ENCODE peak calls at places on chromosomes 5 and 9, in seven cellular contexts. One of them, this sample, is unnamed.

GRCh38 chr5:31824886-31825774 is 186.2 kb downstream of the PDZD2 start:
- DNase-seq in AG08396: peak; percentile 39
- DNase-seq in EL: peak; percentile 61
- DNase-seq in stimulated activated CD4-positive, alpha-beta T cell treated with anti-CD3 and anti-CD28 coated beads, TNF-alpha, amount 100 ng/mL, for 24 hours: peak; percentile 5
- DNase-seq in progenitor cell of endocrine pancreas: peak; percentile 15
- DNase-seq in HT1080: peak; percentile 72
- DNase-seq in CD8-positive, alpha-beta memory T cell: no peak
- DNase-seq in this sample: peak; percentile 35

GRCh38 chr9:9091387-9091786 is 1291.8 kb upstream of the DMAC1 start:
- DNase-seq in AG08396: no peak
- DNase-seq in EL: no peak
- DNase-seq in stimulated activated CD4-positive, alpha-beta T cell treated with anti-CD3 and anti-CD28 coated beads, TNF-alpha, amount 100 ng/mL, for 24 hours: no peak
- DNase-seq in progenitor cell of endocrine pancreas: no peak
- DNase-seq in HT1080: no peak
- DNase-seq in CD8-positive, alpha-beta memory T cell: no peak
- DNase-seq in this sample: no peak

GRCh38 chr9:18159254-18159653 is 314.7 kb upstream of the ADAMTSL1 start:
- DNase-seq in AG08396: no peak
- DNase-seq in EL: no peak
- DNase-seq in stimulated activated CD4-positive, alpha-beta T cell treated with anti-CD3 and anti-CD28 coated beads, TNF-alpha, amount 100 ng/mL, for 24 hours: no peak
- DNase-seq in progenitor cell of endocrine pancreas: no peak
- DNase-seq in HT1080: no peak
- DNase-seq in CD8-positive, alpha-beta memory T cell: no peak
- DNase-seq in this sample: no peak

GRCh38 chr9:99019523-99020331 is 76.0 kb downstream of the COL15A1 start:
- DNase-seq in AG08396: peak; percentile 77
- DNase-seq in EL: peak; percentile 96
- DNase-seq in stimulated activated CD4-positive, alpha-beta T cell treated with anti-CD3 and anti-CD28 coated beads, TNF-alpha, amount 100 ng/mL, for 24 hours: no peak
- DNase-seq in progenitor cell of endocrine pancreas: no peak
- DNase-seq in HT1080: peak; percentile 92
- DNase-seq in CD8-positive, alpha-beta memory T cell: no peak
- DNase-seq in this sample: no peak

GRCh38 chr5:91668261-91668660 is 285.1 kb upstream of the ARRDC3 start:
- DNase-seq in AG08396: no peak
- DNase-seq in EL: no peak
- DNase-seq in stimulated activated CD4-positive, alpha-beta T cell treated with anti-CD3 and anti-CD28 coated beads, TNF-alpha, amount 100 ng/mL, for 24 hours: no peak
- DNase-seq in progenitor cell of endocrine pancreas: no peak
- DNase-seq in HT1080: no peak
- DNase-seq in CD8-positive, alpha-beta memory T cell: no peak
- DNase-seq in this sample: no peak

GRCh38 chr9:85603920-85604319 is 137.8 kb downstream of the AGTPBP1 start:
- DNase-seq in AG08396: no peak
- DNase-seq in EL: no peak
- DNase-seq in stimulated activated CD4-positive, alpha-beta T cell treated with anti-CD3 and anti-CD28 coated beads, TNF-alpha, amount 100 ng/mL, for 24 hours: no peak
- DNase-seq in progenitor cell of endocrine pancreas: no peak
- DNase-seq in HT1080: no peak
- DNase-seq in CD8-positive, alpha-beta memory T cell: no peak
- DNase-seq in this sample: no peak

GRCh38 chr9:104855837-104856236 is 72.1 kb downstream of the ABCA1 start:
- DNase-seq in AG08396: no peak
- DNase-seq in EL: no peak
- DNase-seq in stimulated activated CD4-positive, alpha-beta T cell treated with anti-CD3 and anti-CD28 coated beads, TNF-alpha, amount 100 ng/mL, for 24 hours: no peak
- DNase-seq in progenitor cell of endocrine pancreas: no peak
- DNase-seq in HT1080: no peak
- DNase-seq in CD8-positive, alpha-beta memory T cell: no peak
- DNase-seq in this sample: no peak

GRCh38 chr5:36272136-36272665 is 29.5 kb downstream of the RANBP3L start:
- DNase-seq in AG08396: no peak
- DNase-seq in EL: peak; percentile 8
- DNase-seq in stimulated activated CD4-positive, alpha-beta T cell treated with anti-CD3 and anti-CD28 coated beads, TNF-alpha, amount 100 ng/mL, for 24 hours: no peak
- DNase-seq in progenitor cell of endocrine pancreas: no peak
- DNase-seq in HT1080: no peak
- DNase-seq in CD8-positive, alpha-beta memory T cell: no peak
- DNase-seq in this sample: no peak

GRCh38 chr5:96885518-96886338 is 9.4 kb downstream of the ERAP2 start:
- DNase-seq in AG08396: no peak
- DNase-seq in EL: no peak
- DNase-seq in stimulated activated CD4-positive, alpha-beta T cell treated with anti-CD3 and anti-CD28 coated beads, TNF-alpha, amount 100 ng/mL, for 24 hours: no peak
- DNase-seq in progenitor cell of endocrine pancreas: no peak
- DNase-seq in HT1080: no peak
- DNase-seq in CD8-positive, alpha-beta memory T cell: peak; percentile 58
- DNase-seq in this sample: peak; percentile 37

GRCh38 chr9:136016882-136017812 is 56.0 kb upstream of the UBAC1 start:
- DNase-seq in AG08396: no peak
- DNase-seq in EL: no peak
- DNase-seq in stimulated activated CD4-positive, alpha-beta T cell treated with anti-CD3 and anti-CD28 coated beads, TNF-alpha, amount 100 ng/mL, for 24 hours: no peak
- DNase-seq in progenitor cell of endocrine pancreas: no peak
- DNase-seq in HT1080: no peak
- DNase-seq in CD8-positive, alpha-beta memory T cell: no peak
- DNase-seq in this sample: no peak

GRCh38 chr5:14063691-14064090 is 79.5 kb upstream of the TRIO start:
- DNase-seq in AG08396: no peak
- DNase-seq in EL: peak; percentile 25
- DNase-seq in stimulated activated CD4-positive, alpha-beta T cell treated with anti-CD3 and anti-CD28 coated beads, TNF-alpha, amount 100 ng/mL, for 24 hours: no peak
- DNase-seq in progenitor cell of endocrine pancreas: no peak
- DNase-seq in HT1080: no peak
- DNase-seq in CD8-positive, alpha-beta memory T cell: no peak
- DNase-seq in this sample: no peak

GRCh38 chr9:128043467-128043868 is 23.7 kb downstream of the NAIF1 start:
- DNase-seq in AG08396: no peak
- DNase-seq in EL: no peak
- DNase-seq in stimulated activated CD4-positive, alpha-beta T cell treated with anti-CD3 and anti-CD28 coated beads, TNF-alpha, amount 100 ng/mL, for 24 hours: no peak
- DNase-seq in progenitor cell of endocrine pancreas: no peak
- DNase-seq in HT1080: no peak
- DNase-seq in CD8-positive, alpha-beta memory T cell: no peak
- DNase-seq in this sample: no peak